ENCODE peak calls at places on chromosomes 1 and 21, in six cellular contexts. Z, Y, I, R, G and O are unnamed samples. For H3K4me1, the result is how much of the 10 kb centered on the place peaks cover.

GRCh38 chr1:203597386-203598040 is 29.1 kb upstream of the ATP2B4 start:
- DNase-seq in G (no peak), Y (no peak), R (no peak), I (no peak), Z (no peak), O (no peak)

GRCh38 chr1:15014521-15014920 is 139.0 kb upstream of the TMEM51 start:
- DNase-seq in I (no peak), Z (no peak), G (no peak), R (peak), Y (peak), O (no peak)

GRCh38 chr1:95982706-95983105 is 738.9 kb upstream of the PTBP2 start:
- DNase-seq in I (no peak), G (no peak), Y (no peak), Z (no peak), R (no peak), O (no peak)

GRCh38 chr1:88892146-88892877 is 945 bp upstream of the GTF2B start:
- DNase-seq in Y (peak), R (peak), I (peak), Z (no peak), G (peak), O (peak)

GRCh38 chr21:26448751-26449150 is 124.3 kb downstream of the CYYR1 start:
- DNase-seq in Z (no peak), G (no peak), I (no peak), Y (no peak), R (peak), O (no peak)

GRCh38 chr1:32001863-32002262 is 11.8 kb upstream of the KHDRBS1 start:
- DNase-seq in I (no peak), Y (no peak), R (no peak), Z (no peak), G (no peak), O (no peak)

GRCh38 chr1:150619576-150620509 is 9.6 kb downstream of the ENSA start:
- DNase-seq in Y (peak), G (peak), R (peak), Z (no peak), I (peak), O (peak)

GRCh38 chr1:48966583-48966982 is 189.9 kb upstream of the BEND5 start:
- DNase-seq in Z (no peak), Y (peak), I (peak), R (peak), G (no peak), O (no peak)

GRCh38 chr1:187842406-187843165 is 1013.8 kb downstream of the PLA2G4A start:
- DNase-seq in R (peak), Y (peak), Z (peak), G (peak), I (peak), O (no peak)

GRCh38 chr1:183472488-183473285 is at the start of gene SMG7:
- DNase-seq in I (no peak), Z (peak), R (peak), G (peak), Y (peak), O (peak)

GRCh38 chr1:17544951-17545350 is 5.5 kb downstream of the ARHGEF10L start:
- DNase-seq in I (no peak), G (no peak), Y (no peak), R (peak), Z (no peak), O (no peak)

GRCh38 chr1:17539526-17540254 is at the start of gene ARHGEF10L:
- DNase-seq in R (no peak), G (no peak), Z (peak), I (no peak), Y (no peak), O (no peak)

GRCh38 chr1:17540255-17541001 is 930 bp downstream of the ARHGEF10L start:
- DNase-seq in G (peak), Z (peak), I (no peak), R (peak), Y (no peak), O (no peak)

GRCh38 chr1:17545354-17545753 is 5.9 kb downstream of the ARHGEF10L start:
- DNase-seq in G (no peak), I (peak), Y (no peak), Z (no peak), R (peak), O (no peak)

GRCh38 chr1:17542696-17543095 is 3.2 kb downstream of the ARHGEF10L start:
- DNase-seq in G (no peak), Y (no peak), Z (no peak), R (no peak), I (no peak), O (no peak)
- H3K4me1 ChIP-seq in G (under half), Y (under half), Z (under half), R (under half), I (under half), O (under half)

GRCh38 chr1:55197106-55197505 is 18.1 kb downstream of the USP24 start:
- DNase-seq in Y (no peak), I (no peak), R (no peak), G (peak), Z (no peak), O (no peak)
- H3K9ac ChIP-seq in Y (no peak), I (no peak), R (no peak), G (no peak), Z (no peak), O (no peak)

GRCh38 chr21:42118901-42119300 is 47.8 kb downstream of the UMODL1 start:
- DNase-seq in G (no peak), R (peak), I (no peak), Z (no peak), Y (no peak), O (peak)
- H3K4me1 ChIP-seq in G (under half), R (under half), I (half or more), Z (under half), Y (under half), O (half or more)

GRCh38 chr1:178694923-178695525 is 30.0 kb upstream of the RALGPS2 start:
- DNase-seq in Z (peak), G (peak), Y (no peak), I (no peak), R (no peak), O (no peak)

GRCh38 chr1:178690496-178690895 is 34.5 kb upstream of the RALGPS2 start:
- DNase-seq in G (no peak), R (no peak), I (no peak), Y (no peak), Z (no peak), O (no peak)

GRCh38 chr1:178689769-178690168 is 35.3 kb upstream of the RALGPS2 start:
- DNase-seq in I (no peak), R (no peak), G (no peak), Y (no peak), Z (no peak), O (no peak)

GRCh38 chr1:178693368-178693767 is 31.7 kb upstream of the RALGPS2 start:
- DNase-seq in R (no peak), Y (no peak), Z (peak), I (no peak), G (peak), O (no peak)

DNA sequence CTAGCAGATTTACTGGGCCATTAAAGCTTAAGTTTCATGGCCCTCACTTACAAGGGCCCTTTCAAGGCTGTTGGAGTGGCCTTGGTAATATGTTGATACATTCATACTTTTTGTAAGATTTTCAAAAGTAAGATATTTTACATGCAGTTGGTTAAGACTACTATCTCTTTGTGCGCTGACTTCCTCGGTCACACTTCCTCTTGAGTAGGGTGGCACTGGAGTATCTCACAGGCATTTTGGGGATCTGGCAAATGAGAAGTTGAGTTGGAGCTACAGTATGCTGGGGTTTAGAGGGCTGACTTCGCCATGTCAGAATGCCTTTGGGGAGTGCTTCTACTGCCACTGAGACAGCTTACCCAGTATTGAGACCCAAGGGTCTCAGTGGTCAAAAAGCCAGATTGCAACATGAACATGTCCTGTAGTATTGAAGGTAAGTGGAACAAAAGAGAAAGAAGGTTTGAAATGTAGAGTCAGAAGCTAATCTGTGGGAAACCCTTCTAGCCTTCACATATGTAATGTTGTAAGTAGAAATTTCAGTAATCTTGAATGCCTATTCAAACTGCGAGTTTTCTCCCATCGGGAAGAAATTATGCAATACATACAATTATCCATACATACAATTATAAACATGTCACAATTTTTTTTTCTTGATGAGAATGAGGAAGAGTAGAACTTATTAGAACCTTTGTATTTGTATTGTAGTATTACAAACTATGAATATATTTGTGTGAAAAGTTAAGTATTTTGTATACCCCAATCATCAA is 32.3 kb upstream of the RALGPS2 start:
- DNase-seq in G (no peak), R (no peak), Y (no peak), Z (no peak), I (no peak), O (no peak)
- H3K9ac ChIP-seq in G (no peak), R (no peak), Y (no peak), Z (no peak), I (no peak), O (no peak)

GRCh38 chr1:117672756-117673155 is 66.9 kb downstream of the TENT5C start:
- DNase-seq in Z (no peak), Y (no peak), R (no peak), G (no peak), I (no peak), O (no peak)
- H3K4me1 ChIP-seq in Z (under half), Y (under half), R (under half), G (under half), I (under half), O (under half)

DNA sequence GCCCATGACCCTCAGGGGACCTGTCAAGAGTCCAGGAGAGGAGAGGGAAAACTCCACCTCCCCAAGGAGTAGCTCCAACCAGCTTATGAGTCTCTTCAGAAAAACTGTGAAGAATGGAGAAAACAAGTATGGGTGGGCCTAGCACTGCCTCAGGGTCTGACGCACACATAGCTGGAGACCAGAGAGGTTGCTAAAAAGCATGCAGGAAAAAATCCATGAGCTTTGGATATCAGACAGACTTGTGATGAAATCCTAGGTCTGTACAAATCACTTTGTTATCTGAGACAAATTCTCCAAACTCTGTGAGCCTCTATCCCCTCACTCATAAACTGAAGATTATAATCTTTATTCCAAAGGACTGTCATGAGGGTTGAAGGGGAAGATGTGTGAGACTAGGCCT is 141.6 kb upstream of the FGGY start:
- DNase-seq in Z (no peak), Y (no peak), G (no peak), I (no peak), R (no peak), O (no peak)
- H3K9ac ChIP-seq in Z (no peak), Y (no peak), G (no peak), I (no peak), R (no peak), O (no peak)

DNA sequence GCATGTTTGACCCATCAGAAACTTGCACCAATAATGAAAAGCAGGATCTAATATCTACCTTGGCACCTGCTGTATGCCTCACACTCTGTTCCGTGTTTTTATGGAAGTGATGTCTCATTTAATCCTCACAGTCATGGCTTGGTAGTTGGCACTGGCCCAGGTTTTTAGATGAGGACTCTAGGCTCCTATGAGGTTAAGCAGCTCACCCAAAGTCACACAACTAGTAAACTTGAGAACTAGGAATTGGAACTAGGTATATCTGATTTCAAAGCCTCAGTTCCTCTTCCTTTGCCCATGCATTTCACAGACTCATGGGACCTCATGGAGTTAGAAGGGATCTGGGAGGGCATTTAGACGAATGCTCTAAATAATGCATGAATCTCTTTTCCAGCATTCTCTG is 21.3 kb upstream of the TARBP1 start:
- DNase-seq in R (no peak), Y (no peak), I (peak), G (no peak), Z (no peak), O (peak)
- H3K4me1 ChIP-seq in R (under half), Y (under half), I (under half), G (under half), Z (under half), O (under half)